ENCODE peak calls at places on chromosomes 6 and 20, in four cellular contexts. E is ascending aorta, D is right cardiac atrium, M is IMR-90. K is an unnamed sample.

GRCh38 chr6:93238632-93239031 is 180.7 kb downstream of the EPHA7 start:
- DNase-seq in E (no peak), M (no peak), D (no peak), K (no peak)

GRCh38 chr6:167733740-167734661 is 92.7 kb upstream of the AFDN start:
- DNase-seq in M (no peak), D (no peak), E (no peak), K (no peak)

GRCh38 chr6:134373966-134374365 is 56.1 kb upstream of the SGK1 start:
- DNase-seq in D (no peak), M (no peak), E (no peak), K (no peak)

GRCh38 chr20:17948442-17948841 is 20.2 kb downstream of the SNX5 start:
- DNase-seq in E (no peak), M (no peak), D (no peak), K (no peak)

GRCh38 chr6:31163922-31164321 is 5.5 kb downstream of the TCF19 start:
- DNase-seq in M (peak), E (no peak), D (no peak), K (peak)

GRCh38 chr6:37538107-37538506 is 38.4 kb upstream of the CCDC167 start:
- DNase-seq in M (no peak), D (no peak), E (no peak), K (peak)

GRCh38 chr6:169229611-169230321 is 23.9 kb downstream of the THBS2 start:
- DNase-seq in M (no peak), D (no peak), E (no peak), K (peak)

GRCh38 chr20:8854566-8854965 is 214.3 kb upstream of the PLCB4 start:
- DNase-seq in M (peak), D (peak), E (no peak), K (no peak)

GRCh38 chr6:21885532-21886089 is 292.1 kb downstream of the SOX4 start:
- DNase-seq in D (peak), M (peak), E (peak), K (peak)

GRCh38 chr6:166507809-166508373 is 78.6 kb downstream of the RAMACL start:
- DNase-seq in D (no peak), E (no peak), M (no peak), K (no peak)

GRCh38 chr6:77456531-77457248 is 6.6 kb downstream of the HTR1B start:
- DNase-seq in D (peak), E (no peak), M (peak), K (peak)

GRCh38 chr6:95232477-95232876 is 344.9 kb upstream of the MANEA start:
- DNase-seq in D (no peak), E (no peak), M (peak), K (no peak)

DNA sequence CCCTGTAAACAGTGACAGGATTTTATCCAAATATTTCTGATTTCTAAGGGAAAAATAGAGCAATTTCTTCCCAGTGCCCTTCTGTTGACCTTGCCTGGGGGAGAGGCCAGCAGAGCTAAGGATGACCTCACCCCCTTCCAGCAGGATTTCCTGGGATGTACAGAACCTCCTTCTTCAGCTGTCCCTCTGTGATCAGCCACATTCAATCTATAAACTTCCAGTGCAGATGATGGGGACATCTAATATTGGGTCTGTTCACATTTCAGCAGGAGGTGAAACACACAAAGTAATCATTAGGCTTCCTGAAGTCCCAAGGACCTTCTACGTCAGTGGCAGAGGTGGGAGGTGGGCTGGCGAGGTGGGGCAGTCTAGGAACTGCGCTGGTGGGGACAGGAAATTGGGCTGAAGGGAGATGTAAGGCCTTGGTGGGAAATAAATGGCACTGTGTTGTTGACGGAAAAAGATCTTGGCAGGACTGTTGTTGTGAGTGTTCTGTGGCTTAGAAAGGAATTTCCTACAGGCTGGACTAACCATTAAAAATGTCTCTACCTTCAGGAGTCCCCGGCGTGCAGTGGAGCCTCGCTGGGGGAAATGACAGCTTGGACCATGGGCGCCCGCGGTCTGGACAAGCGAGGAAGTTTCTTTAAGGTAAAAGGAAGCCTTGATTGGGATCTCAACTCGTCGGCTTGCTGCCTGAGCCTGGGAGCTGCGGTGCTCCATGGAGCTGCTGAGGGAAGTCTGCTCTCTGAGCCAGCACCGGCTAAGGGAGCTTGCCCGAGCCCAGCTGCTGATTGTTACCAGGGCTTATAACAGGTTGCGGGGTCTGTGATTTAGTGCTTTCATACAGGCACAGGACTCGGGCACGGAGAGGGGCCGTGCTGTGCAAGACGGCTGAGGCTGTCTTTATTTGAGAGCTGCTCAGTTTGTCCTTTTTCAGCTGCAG is 127.9 kb upstream of the NAA20 start:
- DNase-seq in M (peak), D (peak), E (no peak), K (peak)
- H3K4me3 ChIP-seq in M (peak), D (peak), E (peak), K (no peak)

GRCh38 chr6:23446394-23447001 is 679.5 kb upstream of the NRSN1 start:
- DNase-seq in M (peak), D (no peak), E (no peak), K (peak)
- H3K4me3 ChIP-seq in M (no peak), D (no peak), E (no peak), K (no peak)

GRCh38 chr20:32052792-32053362 is 835 bp downstream of the HCK start:
- DNase-seq in M (no peak), E (no peak), D (peak), K (no peak)
- H3K4me3 ChIP-seq in M (no peak), E (no peak), D (peak), K (no peak)

GRCh38 chr20:38927902-38928578 is 1.8 kb downstream of the FAM83D start:
- DNase-seq in M (no peak), D (no peak), E (no peak), K (peak)
- H3K4me3 ChIP-seq in M (peak), D (no peak), E (no peak), K (peak)

GRCh38 chr6:152300517-152300916 is 336.6 kb downstream of the SYNE1 start:
- DNase-seq in M (no peak), D (no peak), E (no peak), K (no peak)
- H3K4me3 ChIP-seq in M (no peak), D (no peak), E (peak), K (no peak)

GRCh38 chr6:72653032-72653431 is 31.2 kb downstream of the KCNQ5 start:
- DNase-seq in M (no peak), E (no peak), D (no peak), K (no peak)
- H3K4me3 ChIP-seq in M (no peak), E (no peak), D (no peak), K (no peak)

GRCh38 chr20:4812216-4812615 is 90.5 kb downstream of the PRND start:
- DNase-seq in M (no peak), D (no peak), E (no peak), K (no peak)

GRCh38 chr20:4812641-4813075 is 90.9 kb downstream of the PRND start:
- DNase-seq in E (no peak), D (no peak), M (no peak), K (no peak)

GRCh38 chr20:4811661-4812181 is 90.0 kb downstream of the PRND start:
- DNase-seq in E (peak), M (no peak), D (peak), K (no peak)

GRCh38 chr20:4810446-4811019 is 88.8 kb downstream of the PRND start:
- DNase-seq in D (no peak), M (no peak), E (no peak), K (no peak)

DNA sequence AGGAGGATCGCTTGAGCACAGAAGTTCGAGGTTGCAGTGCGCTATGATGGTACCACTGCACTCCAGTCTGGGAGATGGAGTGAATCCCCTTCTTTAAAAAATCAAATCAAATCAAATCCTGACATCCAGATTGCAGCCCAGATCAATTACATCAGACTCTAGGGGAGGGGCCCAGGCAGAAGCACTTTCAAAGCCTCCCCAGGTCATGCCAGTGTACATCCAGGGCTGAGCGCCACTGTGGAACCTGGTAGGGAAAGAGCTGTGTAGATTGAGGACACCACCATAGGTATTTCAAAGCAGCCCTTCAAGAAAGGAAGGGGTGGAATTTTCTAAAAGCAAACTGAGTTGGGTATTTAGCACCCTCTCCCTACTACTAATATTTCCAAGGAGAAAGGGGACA is 89.5 kb downstream of the PRND start:
- DNase-seq in M (no peak), E (no peak), D (no peak), K (no peak)
- H3K4me3 ChIP-seq in M (no peak), E (no peak), D (no peak), K (no peak)